ENCODE peak calls at places on chromosome 22, in six cellular contexts. One of them, this sample, is unnamed.

GRCh38 chr22:30878516-30879365 is 89.8 kb downstream of the MORC2 start:
- DNase-seq in ovary: no peak
- DNase-seq in heart left ventricle: peak; percentile 55
- DNase-seq in dorsolateral prefrontal cortex: no peak
- DNase-seq in tibial artery: no peak
- DNase-seq in right lobe of liver: peak; percentile 42
- DNase-seq in this sample: peak; percentile 17

GRCh38 chr22:27754247-27754887 is 47.2 kb downstream of the MN1 start:
- DNase-seq in ovary: no peak
- DNase-seq in heart left ventricle: no peak
- DNase-seq in dorsolateral prefrontal cortex: no peak
- DNase-seq in tibial artery: no peak
- DNase-seq in right lobe of liver: no peak
- DNase-seq in this sample: no peak

GRCh38 chr22:26590525-26590858 is 560 bp upstream of the TPST2 start:
- DNase-seq in ovary: no peak
- DNase-seq in heart left ventricle: no peak
- DNase-seq in dorsolateral prefrontal cortex: no peak
- DNase-seq in tibial artery: no peak
- DNase-seq in right lobe of liver: no peak
- DNase-seq in this sample: no peak

GRCh38 chr22:48254311-48254873 is 1491.9 kb downstream of the TBC1D22A start:
- DNase-seq in ovary: no peak
- DNase-seq in heart left ventricle: no peak
- DNase-seq in dorsolateral prefrontal cortex: no peak
- DNase-seq in tibial artery: no peak
- DNase-seq in right lobe of liver: no peak
- DNase-seq in this sample: no peak

GRCh38 chr22:19038728-19039447 is 83.3 kb downstream of the DGCR2 start:
- DNase-seq in ovary: no peak
- DNase-seq in heart left ventricle: no peak
- DNase-seq in dorsolateral prefrontal cortex: peak; percentile 30
- DNase-seq in tibial artery: no peak
- DNase-seq in right lobe of liver: peak; percentile 50
- DNase-seq in this sample: no peak

GRCh38 chr22:24578355-24579241 is 14.3 kb downstream of the LRRC75B start:
- DNase-seq in ovary: no peak
- DNase-seq in heart left ventricle: no peak
- DNase-seq in dorsolateral prefrontal cortex: no peak
- DNase-seq in tibial artery: no peak
- DNase-seq in right lobe of liver: no peak
- DNase-seq in this sample: no peak

GRCh38 chr22:26573026-26573662 is 16.8 kb downstream of the TPST2 start:
- DNase-seq in ovary: no peak
- DNase-seq in heart left ventricle: peak; percentile 71
- DNase-seq in dorsolateral prefrontal cortex: no peak
- DNase-seq in tibial artery: peak; percentile 55
- DNase-seq in right lobe of liver: peak; percentile 74
- DNase-seq in this sample: peak; percentile 40

GRCh38 chr22:48753381-48753730 is 1074.3 kb downstream of the BRD1 start:
- DNase-seq in ovary: no peak
- DNase-seq in heart left ventricle: no peak
- DNase-seq in dorsolateral prefrontal cortex: peak; percentile 23
- DNase-seq in tibial artery: no peak
- DNase-seq in right lobe of liver: no peak
- DNase-seq in this sample: no peak

GRCh38 chr22:20080445-20080775 is 369 bp downstream of the DGCR8 start:
- DNase-seq in ovary: peak; percentile 66
- DNase-seq in heart left ventricle: peak; percentile 70
- DNase-seq in dorsolateral prefrontal cortex: peak; percentile 41
- DNase-seq in tibial artery: peak; percentile 51
- DNase-seq in right lobe of liver: peak; percentile 74
- DNase-seq in this sample: peak; percentile 47

GRCh38 chr22:45638834-45639746 is 32.5 kb upstream of the ATXN10 start:
- DNase-seq in ovary: no peak
- DNase-seq in heart left ventricle: peak; percentile 51
- DNase-seq in dorsolateral prefrontal cortex: no peak
- DNase-seq in tibial artery: peak; percentile 73
- DNase-seq in right lobe of liver: no peak
- DNase-seq in this sample: peak; percentile 50

GRCh38 chr22:35842519-35842913 is 124.8 kb downstream of the APOL5 start:
- DNase-seq in ovary: no peak
- DNase-seq in heart left ventricle: no peak
- DNase-seq in dorsolateral prefrontal cortex: no peak
- DNase-seq in tibial artery: no peak
- DNase-seq in right lobe of liver: no peak
- DNase-seq in this sample: no peak

GRCh38 chr22:44686873-44687600 is 15.0 kb upstream of the PRR5 start:
- DNase-seq in ovary: no peak
- DNase-seq in heart left ventricle: no peak
- DNase-seq in dorsolateral prefrontal cortex: no peak
- DNase-seq in tibial artery: no peak
- DNase-seq in right lobe of liver: no peak
- DNase-seq in this sample: no peak

GRCh38 chr22:29254283-29254653 is 13.5 kb downstream of the RHBDD3 start:
- DNase-seq in ovary: no peak
- DNase-seq in heart left ventricle: no peak
- DNase-seq in dorsolateral prefrontal cortex: no peak
- DNase-seq in tibial artery: no peak
- DNase-seq in right lobe of liver: no peak
- DNase-seq in this sample: no peak

GRCh38 chr22:46740910-46741785 is 3.1 kb upstream of the CERK start:
- DNase-seq in ovary: no peak
- DNase-seq in heart left ventricle: no peak
- DNase-seq in dorsolateral prefrontal cortex: no peak
- DNase-seq in tibial artery: no peak
- DNase-seq in right lobe of liver: peak; percentile 97
- DNase-seq in this sample: no peak

GRCh38 chr22:30212363-30212995 is 34.1 kb downstream of the LIF start:
- DNase-seq in ovary: peak; percentile 38
- DNase-seq in heart left ventricle: peak; percentile 69
- DNase-seq in dorsolateral prefrontal cortex: no peak
- DNase-seq in tibial artery: peak; percentile 81
- DNase-seq in right lobe of liver: peak; percentile 72
- DNase-seq in this sample: peak; percentile 40

GRCh38 chr22:32760815-32761214 is 40.7 kb upstream of the TIMP3 start:
- DNase-seq in ovary: no peak
- DNase-seq in heart left ventricle: peak; percentile 45
- DNase-seq in dorsolateral prefrontal cortex: no peak
- DNase-seq in tibial artery: peak; percentile 60
- DNase-seq in right lobe of liver: no peak
- DNase-seq in this sample: no peak

GRCh38 chr22:22023581-22024137 is 41.1 kb upstream of the TOP3B start:
- DNase-seq in ovary: no peak
- DNase-seq in heart left ventricle: no peak
- DNase-seq in dorsolateral prefrontal cortex: no peak
- DNase-seq in tibial artery: no peak
- DNase-seq in right lobe of liver: no peak
- DNase-seq in this sample: no peak

GRCh38 chr22:22025320-22026156 is 43.0 kb upstream of the TOP3B start:
- DNase-seq in ovary: no peak
- DNase-seq in heart left ventricle: no peak
- DNase-seq in dorsolateral prefrontal cortex: no peak
- DNase-seq in tibial artery: no peak
- DNase-seq in right lobe of liver: no peak
- DNase-seq in this sample: no peak

GRCh38 chr22:22024440-22024839 is 41.9 kb upstream of the TOP3B start:
- DNase-seq in ovary: no peak
- DNase-seq in heart left ventricle: no peak
- DNase-seq in dorsolateral prefrontal cortex: no peak
- DNase-seq in tibial artery: no peak
- DNase-seq in right lobe of liver: no peak
- DNase-seq in this sample: no peak

GRCh38 chr22:22027955-22028354 is 45.4 kb upstream of the TOP3B start:
- DNase-seq in ovary: no peak
- DNase-seq in heart left ventricle: no peak
- DNase-seq in dorsolateral prefrontal cortex: no peak
- DNase-seq in tibial artery: no peak
- DNase-seq in right lobe of liver: no peak
- DNase-seq in this sample: no peak

DNA sequence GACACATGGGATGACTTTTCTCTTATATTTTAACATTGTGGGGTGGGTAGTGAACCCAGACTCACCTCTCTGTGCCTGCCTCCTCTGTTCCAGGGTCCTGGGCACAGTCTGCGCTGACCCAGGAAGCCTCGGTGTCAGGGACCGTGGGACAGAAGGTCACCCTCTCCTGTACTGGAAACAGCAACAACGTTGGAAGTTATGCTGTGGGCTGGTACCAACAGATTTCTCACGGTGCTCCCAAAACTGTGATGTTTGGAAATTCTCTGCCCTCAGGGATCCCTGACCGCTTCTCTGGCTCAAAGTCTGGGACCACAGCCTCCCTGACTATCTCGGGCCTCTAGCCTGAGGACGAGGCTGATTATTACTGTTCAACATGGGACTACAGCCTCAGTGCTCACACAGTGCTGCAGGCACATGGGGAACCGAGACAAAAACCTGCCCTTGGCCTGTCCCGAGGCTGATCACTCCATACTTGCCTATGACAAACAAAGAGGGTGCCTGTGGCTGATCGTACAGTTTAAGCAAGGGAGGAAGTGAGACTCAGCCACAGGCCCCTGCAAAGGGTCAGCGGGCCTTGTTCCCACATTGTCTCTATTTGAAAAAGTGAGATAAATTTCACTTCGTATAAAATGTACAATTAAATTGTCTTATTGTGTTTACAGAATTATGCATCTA is 43.7 kb upstream of the TOP3B start:
- DNase-seq in ovary: no peak
- DNase-seq in heart left ventricle: no peak
- DNase-seq in dorsolateral prefrontal cortex: no peak
- DNase-seq in tibial artery: no peak
- DNase-seq in right lobe of liver: no peak
- DNase-seq in this sample: no peak
- H3K27me3 ChIP-seq in ovary: no peaks in the 10 kb centered on the region
- H3K27me3 ChIP-seq in heart left ventricle: no peaks in the 10 kb centered on the region
- H3K27me3 ChIP-seq in dorsolateral prefrontal cortex: no peaks in the 10 kb centered on the region
- H3K27me3 ChIP-seq in tibial artery: no peaks in the 10 kb centered on the region
- H3K27me3 ChIP-seq in right lobe of liver: no peaks in the 10 kb centered on the region
- H3K27me3 ChIP-seq in this sample: no peaks in the 10 kb centered on the region

GRCh38 chr22:23035557-23036277 is 34.6 kb upstream of the GNAZ start:
- DNase-seq in ovary: no peak
- DNase-seq in heart left ventricle: no peak
- DNase-seq in dorsolateral prefrontal cortex: no peak
- DNase-seq in tibial artery: no peak
- DNase-seq in right lobe of liver: no peak
- DNase-seq in this sample: no peak

GRCh38 chr22:23038334-23038642 is 32.0 kb upstream of the GNAZ start:
- DNase-seq in ovary: no peak
- DNase-seq in heart left ventricle: no peak
- DNase-seq in dorsolateral prefrontal cortex: no peak
- DNase-seq in tibial artery: no peak
- DNase-seq in right lobe of liver: no peak
- DNase-seq in this sample: no peak

GRCh38 chr22:23036684-23037428 is 33.5 kb upstream of the GNAZ start:
- DNase-seq in ovary: peak; percentile 37
- DNase-seq in heart left ventricle: no peak
- DNase-seq in dorsolateral prefrontal cortex: no peak
- DNase-seq in tibial artery: no peak
- DNase-seq in right lobe of liver: no peak
- DNase-seq in this sample: no peak

GRCh38 chr22:23038902-23039301 is 31.4 kb upstream of the GNAZ start:
- DNase-seq in ovary: no peak
- DNase-seq in heart left ventricle: no peak
- DNase-seq in dorsolateral prefrontal cortex: no peak
- DNase-seq in tibial artery: no peak
- DNase-seq in right lobe of liver: no peak
- DNase-seq in this sample: no peak

DNA sequence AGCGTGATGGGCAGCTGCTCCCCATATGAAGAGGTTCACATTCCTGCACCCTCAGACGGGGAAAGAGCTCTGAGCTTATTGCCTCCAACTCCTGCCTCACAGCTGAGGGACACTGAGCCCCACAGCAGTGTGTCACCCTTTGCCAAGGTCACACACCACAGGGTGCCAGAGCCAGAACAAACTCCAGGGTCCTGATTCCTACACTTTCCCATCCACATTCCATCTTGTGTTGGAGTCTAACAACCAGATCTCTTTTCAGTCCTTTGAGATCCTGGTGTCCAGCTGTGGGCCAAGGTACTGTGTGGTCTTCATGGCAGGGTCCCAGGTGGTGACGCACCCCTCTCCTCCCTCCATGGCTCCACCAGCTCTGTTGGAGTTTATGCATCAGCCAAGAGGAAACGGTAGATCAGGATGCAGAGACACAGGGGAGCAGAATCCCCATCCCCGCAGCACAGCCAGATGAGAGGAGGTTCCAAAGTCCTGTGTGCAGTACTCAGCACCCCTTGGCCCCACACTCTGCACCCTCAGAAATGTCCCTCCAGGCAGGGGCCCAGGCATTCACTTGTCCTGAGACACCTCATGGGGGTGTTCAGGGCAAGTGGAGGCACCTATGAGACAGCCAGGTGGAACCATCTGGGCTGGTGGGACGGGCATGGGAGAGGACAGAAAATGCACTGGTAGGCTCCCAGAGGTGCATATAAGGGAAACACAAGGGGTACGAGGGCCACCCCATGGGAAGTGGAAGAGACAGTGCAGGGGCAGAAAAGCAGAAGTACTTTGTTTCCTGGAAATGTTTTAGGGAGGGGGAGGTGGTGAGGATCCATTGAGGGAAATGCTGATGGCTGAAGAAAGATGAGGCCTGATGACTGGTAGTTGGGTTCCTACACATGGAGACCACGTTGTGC is 32.6 kb upstream of the GNAZ start:
- DNase-seq in ovary: no peak
- DNase-seq in heart left ventricle: no peak
- DNase-seq in dorsolateral prefrontal cortex: no peak
- DNase-seq in tibial artery: no peak
- DNase-seq in right lobe of liver: no peak
- DNase-seq in this sample: no peak
- H3K27ac ChIP-seq in ovary: no peak overlapping the region
- H3K27ac ChIP-seq in heart left ventricle: no peak overlapping the region
- H3K27ac ChIP-seq in dorsolateral prefrontal cortex: no peak overlapping the region
- H3K27ac ChIP-seq in tibial artery: no peak overlapping the region
- H3K27ac ChIP-seq in right lobe of liver: no peak overlapping the region
- H3K27ac ChIP-seq in this sample: no peak overlapping the region

GRCh38 chr22:42399315-42400271 is 32.6 kb downstream of the NFAM1 start:
- DNase-seq in ovary: no peak
- DNase-seq in heart left ventricle: peak; percentile 65
- DNase-seq in dorsolateral prefrontal cortex: no peak
- DNase-seq in tibial artery: no peak
- DNase-seq in right lobe of liver: no peak
- DNase-seq in this sample: peak; percentile 30
- TF ChIP-seq CTCF in ovary: no peak
- TF ChIP-seq CTCF in heart left ventricle: no peak
- TF ChIP-seq CTCF in dorsolateral prefrontal cortex: no peak
- TF ChIP-seq CTCF in tibial artery: no peak
- TF ChIP-seq CTCF in right lobe of liver: no peak
- TF ChIP-seq CTCF in this sample: no peak

GRCh38 chr22:23073506-23074229 is 3.3 kb downstream of the GNAZ start:
- DNase-seq in ovary: peak; percentile 19
- DNase-seq in heart left ventricle: peak; percentile 13
- DNase-seq in dorsolateral prefrontal cortex: no peak
- DNase-seq in tibial artery: no peak
- DNase-seq in right lobe of liver: peak; percentile 25
- DNase-seq in this sample: peak; percentile 4
- H3K27me3 ChIP-seq in ovary: no peaks in the 10 kb centered on the region
- H3K27me3 ChIP-seq in heart left ventricle: no peaks in the 10 kb centered on the region
- H3K27me3 ChIP-seq in dorsolateral prefrontal cortex: no peaks in the 10 kb centered on the region
- H3K27me3 ChIP-seq in tibial artery: no peaks in the 10 kb centered on the region
- H3K27me3 ChIP-seq in right lobe of liver: no peaks in the 10 kb centered on the region
- H3K27me3 ChIP-seq in this sample: no peaks in the 10 kb centered on the region

GRCh38 chr22:42630901-42631602 is 9.3 kb downstream of the ATP5MGL start:
- DNase-seq in ovary: no peak
- DNase-seq in heart left ventricle: no peak
- DNase-seq in dorsolateral prefrontal cortex: no peak
- DNase-seq in tibial artery: no peak
- DNase-seq in right lobe of liver: no peak
- DNase-seq in this sample: no peak
- H3K27ac ChIP-seq in ovary: no peak overlapping the region
- H3K27ac ChIP-seq in heart left ventricle: no peak overlapping the region
- H3K27ac ChIP-seq in dorsolateral prefrontal cortex: no peak overlapping the region
- H3K27ac ChIP-seq in tibial artery: peak overlapping the region; percentile 46
- H3K27ac ChIP-seq in right lobe of liver: no peak overlapping the region
- H3K27ac ChIP-seq in this sample: no peak overlapping the region